ENCODE peak calls at places on chromosomes 1 and 21, in five cellular contexts. I is gastrocnemius medialis, J is adrenal gland, W is body of pancreas, E is tibial nerve. D is an unnamed sample.

GRCh38 chr1:230825061-230825803 is 43.1 kb downstream of the C1orf198 start:
- DNase-seq in J (peak; percentile 36), W (peak; percentile 54), I (peak; percentile 51), E (no peak), D (no peak)

GRCh38 chr1:25772164-25772563 is 27.8 kb upstream of the SELENON start:
- DNase-seq in I (no peak), E (no peak), J (no peak), W (peak; percentile 34), D (no peak)

GRCh38 chr21:44681152-44681551 is 811 bp downstream of the KRTAP12-1 start:
- DNase-seq in W (no peak), E (no peak), J (no peak), I (no peak), D (no peak)

GRCh38 chr1:151984313-151984956 is 9.2 kb downstream of the S100A10 start:
- DNase-seq in J (no peak), W (no peak), I (no peak), E (no peak), D (no peak)

GRCh38 chr1:1957533-1957961 is 38.5 kb upstream of the TMEM52 start:
- DNase-seq in J (no peak), W (no peak), I (no peak), E (no peak), D (no peak)

GRCh38 chr1:181135815-181136737 is 47.6 kb downstream of the IER5 start:
- DNase-seq in J (no peak), I (no peak), W (no peak), E (no peak), D (no peak)

GRCh38 chr1:230798187-230798484 is 50.9 kb downstream of the CAPN9 start:
- DNase-seq in J (no peak), E (no peak), I (no peak), W (no peak), D (no peak)

GRCh38 chr1:192937128-192937527 is 122.0 kb downstream of the UCHL5 start:
- DNase-seq in I (no peak), E (no peak), J (no peak), W (no peak), D (no peak)

GRCh38 chr1:206672011-206672688 is 12.6 kb upstream of the MAPKAPK2 start:
- DNase-seq in E (no peak), J (no peak), W (no peak), I (no peak), D (no peak)

GRCh38 chr1:31036749-31037500 is 28.6 kb downstream of the PUM1 start:
- DNase-seq in W (no peak), E (no peak), J (no peak), I (no peak), D (no peak)

GRCh38 chr1:76503100-76503499 is 364.2 kb upstream of the ST6GALNAC5 start:
- DNase-seq in E (no peak), W (no peak), J (no peak), I (no peak), D (no peak)

GRCh38 chr1:56437959-56438358 is 141.4 kb downstream of the PLPP3 start:
- DNase-seq in E (no peak), I (peak; percentile 28), J (no peak), W (no peak), D (no peak)

GRCh38 chr21:16945580-16945979 is 567.3 kb upstream of the CXADR start:
- DNase-seq in E (no peak), W (peak; percentile 7), I (no peak), J (peak; percentile 20), D (no peak)

GRCh38 chr21:34726627-34727337 is 58.0 kb downstream of the CLIC6 start:
- DNase-seq in E (no peak), J (no peak), W (no peak), I (no peak), D (no peak)

GRCh38 chr1:24084050-24084449 is 27.9 kb downstream of the MYOM3 start:
- DNase-seq in W (no peak), J (no peak), E (no peak), I (no peak), D (no peak)

GRCh38 chr1:41380195-41380594 is 19.0 kb downstream of the FOXO6 start:
- DNase-seq in J (no peak), W (no peak), E (no peak), I (no peak), D (no peak)

GRCh38 chr1:53145942-53146708 is 3.7 kb upstream of the SLC1A7 start:
- DNase-seq in J (peak; percentile 47), W (peak; percentile 87), E (no peak), I (no peak), D (peak; percentile 85)
- TF ChIP-seq POLR2A in J (no peak), W (peak; percentile 70), E (no peak), I (no peak), D (no peak)

DNA sequence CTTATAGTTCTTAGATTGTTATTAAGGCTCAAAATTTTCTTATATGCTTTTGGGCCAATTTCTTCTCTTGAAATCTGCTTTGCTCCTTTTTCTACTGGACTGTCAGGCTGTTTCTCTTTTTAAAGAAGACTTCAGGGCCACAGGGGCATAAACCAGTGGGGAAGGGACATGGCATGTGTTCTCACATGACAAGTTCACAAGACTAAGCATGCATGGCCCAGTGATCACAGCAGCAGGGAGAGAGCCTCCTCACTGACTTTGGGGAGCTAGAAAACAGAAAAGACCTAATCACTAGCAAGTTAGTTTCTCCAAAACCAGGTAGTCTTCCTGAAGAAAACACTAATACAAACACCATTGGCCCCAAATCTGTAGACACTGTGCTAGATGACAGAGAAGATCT is 64.8 kb downstream of the RAB3GAP2 start:
- DNase-seq in I (no peak), E (no peak), W (no peak), J (no peak), D (no peak)
- H3K36me3 ChIP-seq in I (peaks cover 3% of the 10 kb centered on the region), E (no peaks in the 10 kb centered on the region), W (peaks cover 8% of the 10 kb centered on the region), J (no peaks in the 10 kb centered on the region), D (no peaks in the 10 kb centered on the region)

GRCh38 chr1:211577826-211578639 is 928 bp downstream of the SLC30A1 start:
- DNase-seq in I (peak; percentile 31), W (peak; percentile 85), J (peak; percentile 66), E (peak; percentile 50), D (peak; percentile 69)

GRCh38 chr1:211574705-211575104 is 4.3 kb downstream of the SLC30A1 start:
- DNase-seq in W (no peak), I (no peak), E (no peak), J (no peak), D (no peak)

GRCh38 chr1:211577277-211577825 is 1.6 kb downstream of the SLC30A1 start:
- DNase-seq in E (no peak), J (no peak), W (no peak), I (no peak), D (no peak)

GRCh38 chr1:211578640-211579433 is at the start of gene SLC30A1:
- DNase-seq in I (peak; percentile 98), E (peak; percentile 100), W (peak; percentile 100), J (peak; percentile 100), D (peak; percentile 99)

DNA sequence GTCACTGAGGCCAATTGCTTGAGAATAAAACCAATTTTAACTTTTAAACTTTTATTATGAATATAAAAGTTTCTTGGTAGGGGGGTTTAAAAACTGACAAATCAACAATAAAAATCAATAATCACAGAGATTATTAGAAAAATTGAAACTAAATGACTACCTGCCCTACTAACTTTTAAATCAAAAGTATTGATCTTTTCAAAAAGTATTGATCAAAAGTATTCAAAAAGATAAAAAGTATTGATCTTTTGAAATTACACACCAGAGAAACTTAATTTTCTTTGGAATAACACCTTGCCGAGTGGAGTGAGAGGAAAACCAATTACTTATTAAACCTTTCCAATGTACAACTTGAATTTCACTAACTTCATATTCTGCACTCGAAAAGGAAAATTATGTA is 2.2 kb downstream of the SLC30A1 start:
- DNase-seq in E (no peak), W (no peak), I (no peak), J (no peak), D (no peak)
- H3K27ac ChIP-seq in E (no peak overlapping the region), W (peak overlapping the region; percentile 90), I (no peak overlapping the region), J (peak overlapping the region; percentile 93), D (no peak overlapping the region)

DNA sequence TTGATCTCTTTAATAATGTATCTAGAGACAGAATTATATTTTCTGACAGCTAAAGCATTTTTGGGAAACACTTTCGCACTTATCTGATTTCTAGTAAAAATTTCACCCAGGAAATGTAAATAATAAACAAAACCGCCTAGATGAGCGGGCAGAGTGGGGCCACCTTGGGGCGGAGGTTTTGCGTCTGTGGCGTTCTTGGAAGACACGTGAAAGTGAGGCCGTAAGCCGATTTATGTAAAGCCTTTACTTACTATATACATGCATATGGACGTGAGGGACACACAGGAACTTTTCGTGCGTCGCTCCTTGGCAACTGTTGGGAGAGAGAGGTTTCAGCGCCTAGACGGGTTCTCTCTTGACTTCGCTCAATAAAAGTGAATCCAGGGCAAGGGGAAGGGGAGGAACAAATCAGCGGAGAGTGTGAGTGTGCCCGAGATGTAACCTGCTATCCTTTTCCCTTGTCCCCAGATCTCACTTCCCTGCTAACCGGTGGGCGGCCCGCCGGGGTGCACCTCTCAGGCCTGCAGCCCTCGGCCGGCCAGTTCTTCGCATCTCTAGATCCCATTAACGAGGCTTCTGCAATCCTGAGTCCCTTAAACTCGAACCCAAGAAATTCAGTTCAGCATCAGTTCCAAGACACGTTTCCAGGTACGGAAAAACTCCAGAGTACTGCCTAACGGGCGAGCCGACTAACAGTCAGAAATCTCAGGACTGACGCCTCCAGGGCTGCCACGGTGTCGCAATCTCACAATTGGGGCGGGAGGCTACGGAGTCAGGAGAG is 1.7 kb downstream of the HLX start:
- DNase-seq in E (no peak), J (peak; percentile 60), W (peak; percentile 55), I (peak; percentile 46), D (peak; percentile 42)
- TF ChIP-seq POLR2A in E (peak; percentile 6), J (no peak), W (peak; percentile 54), I (peak; percentile 35), D (no peak)

GRCh38 chr1:7549277-7549676 is 221.8 kb upstream of the VAMP3 start:
- DNase-seq in J (no peak), I (no peak), W (no peak), E (no peak), D (peak; percentile 31)
- H3K36me3 ChIP-seq in J (no peaks in the 10 kb centered on the region), I (no peaks in the 10 kb centered on the region), W (no peaks in the 10 kb centered on the region), E (no peaks in the 10 kb centered on the region), D (no peaks in the 10 kb centered on the region)